ENCODE peak calls at places on chromosomes 11 and 22, in seven cellular contexts. N, T, P, A, M, Z and S are unnamed samples.

GRCh38 chr22:28855355-28856094 is 27.8 kb upstream of the ZNRF3 start:
- DNase-seq in N (peak; percentile 77), T (peak; percentile 62), P (peak; percentile 65), A (peak; percentile 53), M (peak; percentile 63), Z (peak; percentile 31), S (peak; percentile 33)

GRCh38 chr11:72411623-72412532 is 22.5 kb downstream of the CLPB start:
- DNase-seq in N (no peak), T (no peak), P (no peak), A (peak; percentile 77), M (no peak), Z (no peak), S (no peak)

GRCh38 chr11:65215441-65216076 is 33.8 kb downstream of the CAPN1 start:
- DNase-seq in N (no peak), T (no peak), P (no peak), A (no peak), M (no peak), Z (no peak), S (no peak)

GRCh38 chr11:110345756-110346155 is 49.3 kb upstream of the RDX start:
- DNase-seq in N (peak; percentile 19), T (no peak), P (no peak), A (no peak), M (no peak), Z (no peak), S (no peak)

GRCh38 chr11:119537641-119538253 is 114.8 kb upstream of the THY1 start:
- DNase-seq in N (no peak), T (no peak), P (no peak), A (no peak), M (no peak), Z (no peak), S (no peak)

GRCh38 chr11:45779602-45780001 is 25.3 kb upstream of the SLC35C1 start:
- DNase-seq in N (no peak), T (no peak), P (no peak), A (no peak), M (no peak), Z (no peak), S (no peak)

GRCh38 chr11:69572233-69572860 is 68.6 kb upstream of the CCND1 start:
- DNase-seq in N (no peak), T (no peak), P (no peak), A (no peak), M (no peak), Z (no peak), S (no peak)

GRCh38 chr22:34160117-34160758 is 240.0 kb upstream of the LARGE1 start:
- DNase-seq in N (no peak), T (no peak), P (no peak), A (no peak), M (no peak), Z (no peak), S (no peak)

GRCh38 chr11:65584723-65585171 is 8.9 kb downstream of the EHBP1L1 start:
- DNase-seq in N (no peak), T (no peak), P (no peak), A (no peak), M (no peak), Z (no peak), S (no peak)

GRCh38 chr11:117315285-117316196 is 515 bp downstream of the BACE1 start:
- DNase-seq in N (peak; percentile 19), T (no peak), P (no peak), A (no peak), M (no peak), Z (no peak), S (peak; percentile 21)

GRCh38 chr22:28034760-28035401 is 115.8 kb upstream of the PITPNB start:
- DNase-seq in N (peak; percentile 93), T (no peak), P (no peak), A (peak; percentile 22), M (peak; percentile 96), Z (no peak), S (no peak)

GRCh38 chr11:69744435-69744834 is 30.7 kb downstream of the FGF4 start:
- DNase-seq in N (peak; percentile 29), T (no peak), P (no peak), A (no peak), M (no peak), Z (no peak), S (no peak)

GRCh38 chr22:36327922-36328551 is 59.7 kb downstream of the MYH9 start:
- DNase-seq in N (peak; percentile 68), T (no peak), P (no peak), A (no peak), M (no peak), Z (no peak), S (no peak)

GRCh38 chr11:131889760-131890620 is 519.6 kb downstream of the NTM start:
- DNase-seq in N (peak; percentile 53), T (no peak), P (no peak), A (no peak), M (peak; percentile 11), Z (no peak), S (no peak)

GRCh38 chr11:116211166-116211565 is 561.6 kb downstream of the BUD13 start:
- DNase-seq in N (no peak), T (no peak), P (no peak), A (no peak), M (no peak), Z (no peak), S (no peak)

GRCh38 chr11:134469627-134470026 is 57.6 kb upstream of the B3GAT1 start:
- DNase-seq in N (no peak), T (no peak), P (no peak), A (no peak), M (peak; percentile 12), Z (no peak), S (no peak)

GRCh38 chr11:1639102-1639620 is 9.6 kb downstream of the KRTAP5-5 start:
- DNase-seq in N (peak; percentile 68), T (no peak), P (no peak), A (no peak), M (peak; percentile 98), Z (no peak), S (no peak)

GRCh38 chr11:43736502-43737193 is 56.1 kb downstream of the HSD17B12 start:
- DNase-seq in N (no peak), T (no peak), P (no peak), A (peak; percentile 48), M (no peak), Z (no peak), S (no peak)

GRCh38 chr22:32333141-32333768 is 24.4 kb upstream of the RFPL3 start:
- DNase-seq in N (no peak), T (no peak), P (peak; percentile 23), A (no peak), M (no peak), Z (no peak), S (no peak)

GRCh38 chr11:132588366-132588765 is 943.9 kb downstream of the OPCML start:
- DNase-seq in N (no peak), T (no peak), P (no peak), A (no peak), M (no peak), Z (no peak), S (no peak)

GRCh38 chr11:73140213-73141030 is 1.7 kb downstream of the FCHSD2 start:
- DNase-seq in N (peak; percentile 58), T (peak; percentile 23), P (no peak), A (no peak), M (no peak), Z (no peak), S (peak; percentile 31)

GRCh38 chr11:394034-394857 is at the start of gene PKP3:
- DNase-seq in N (peak; percentile 62), T (no peak), P (no peak), A (no peak), M (peak; percentile 64), Z (peak; percentile 64), S (no peak)

GRCh38 chr22:43320943-43321900 is 21.9 kb downstream of the SCUBE1 start:
- DNase-seq in N (no peak), T (peak; percentile 9), P (no peak), A (no peak), M (no peak), Z (no peak), S (no peak)

GRCh38 chr11:44979536-44980399 is 29.1 kb upstream of the TP53I11 start:
- DNase-seq in N (peak; percentile 80), T (no peak), P (no peak), A (no peak), M (peak; percentile 97), Z (no peak), S (no peak)

GRCh38 chr11:83219095-83219494 is 25.6 kb downstream of the ANKRD42 start:
- DNase-seq in N (peak; percentile 7), T (no peak), P (no peak), A (no peak), M (peak; percentile 41), Z (peak; percentile 12), S (no peak)

GRCh38 chr11:119155733-119156492 is 7.1 kb downstream of the ABCG4 start:
- DNase-seq in N (no peak), T (no peak), P (no peak), A (no peak), M (no peak), Z (peak; percentile 11), S (no peak)

GRCh38 chr11:12108875-12109453 is 1.4 kb upstream of the MICAL2 start:
- DNase-seq in N (no peak), T (no peak), P (no peak), A (no peak), M (no peak), Z (no peak), S (no peak)

GRCh38 chr11:131033151-131033651 is 116.9 kb upstream of the SNX19 start:
- DNase-seq in N (peak; percentile 66), T (no peak), P (no peak), A (no peak), M (no peak), Z (peak; percentile 30), S (no peak)

GRCh38 chr11:2561283-2562180 is 116.7 kb downstream of the KCNQ1 start:
- DNase-seq in N (no peak), T (no peak), P (no peak), A (no peak), M (no peak), Z (no peak), S (no peak)

GRCh38 chr22:44391026-44391425 is 78.3 kb upstream of the SHISAL1 start:
- DNase-seq in N (no peak), T (no peak), P (no peak), A (no peak), M (no peak), Z (no peak), S (no peak)

GRCh38 chr22:50304528-50305392 is 2.7 kb downstream of the PLXNB2 start:
- DNase-seq in N (no peak), T (no peak), P (no peak), A (peak; percentile 64), M (no peak), Z (no peak), S (no peak)

GRCh38 chr22:40525250-40525884 is 111.2 kb downstream of the MRTFA start:
- DNase-seq in N (peak; percentile 65), T (peak; percentile 76), P (peak; percentile 83), A (no peak), M (no peak), Z (no peak), S (peak; percentile 73)

GRCh38 chr11:119550330-119550729 is 127.4 kb upstream of the THY1 start:
- DNase-seq in N (no peak), T (no peak), P (no peak), A (no peak), M (no peak), Z (no peak), S (no peak)

GRCh38 chr11:5204787-5205186 is 4.3 kb upstream of the OR51V1 start:
- DNase-seq in N (peak; percentile 75), T (no peak), P (no peak), A (peak; percentile 10), M (no peak), Z (peak; percentile 62), S (no peak)

GRCh38 chr11:120215634-120216033 is 4.8 kb downstream of the OAF start:
- DNase-seq in N (peak; percentile 74), T (no peak), P (no peak), A (no peak), M (no peak), Z (no peak), S (no peak)

GRCh38 chr11:82308979-82309378 is 424.7 kb downstream of the FAM181B start:
- DNase-seq in N (no peak), T (no peak), P (no peak), A (no peak), M (no peak), Z (no peak), S (no peak)

GRCh38 chr22:31271026-31271425 is 21.3 kb downstream of the PIK3IP1 start:
- DNase-seq in N (no peak), T (no peak), P (no peak), A (no peak), M (no peak), Z (no peak), S (no peak)

GRCh38 chr11:118156531-118157185 is 4.0 kb upstream of the SCN4B start:
- DNase-seq in N (no peak), T (peak; percentile 19), P (no peak), A (no peak), M (peak; percentile 13), Z (no peak), S (no peak)